ENCODE peak calls at places on chromosomes 12 and 14, in five cellular contexts. T, D, K, H and A are unnamed samples.

GRCh38 chr12:25887367-25887766 is 71.1 kb upstream of the RASSF8 start:
- DNase-seq in T (no peak), D (no peak), K (no peak), H (no peak), A (no peak)

GRCh38 chr14:67187210-67187609 is 2.0 kb upstream of the GARIN2 start:
- DNase-seq in T (peak), D (no peak), K (no peak), H (no peak), A (no peak)

GRCh38 chr12:104142543-104142942 is 4.5 kb upstream of the NFYB start:
- DNase-seq in T (no peak), D (no peak), K (no peak), H (no peak), A (no peak)

GRCh38 chr14:58637391-58638230 is at the start of gene DACT1:
- DNase-seq in T (peak), D (peak), K (peak), H (no peak), A (peak)

GRCh38 chr14:85911044-85911443 is 381.1 kb downstream of the FLRT2 start:
- DNase-seq in T (no peak), D (no peak), K (no peak), H (no peak), A (no peak)

GRCh38 chr12:85448548-85449139 is 168.6 kb downstream of the ALX1 start:
- DNase-seq in T (no peak), D (peak), K (no peak), H (no peak), A (no peak)

GRCh38 chr14:33897878-33898535 is 52.9 kb downstream of the EGLN3 start:
- DNase-seq in T (no peak), D (no peak), K (no peak), H (no peak), A (no peak)

GRCh38 chr14:61260939-61261776 is 20.0 kb downstream of the TMEM30B start:
- DNase-seq in T (peak), D (no peak), K (no peak), H (no peak), A (no peak)

GRCh38 chr12:73384592-73384991 is 1112.4 kb downstream of the TRHDE start:
- DNase-seq in T (no peak), D (no peak), K (no peak), H (no peak), A (no peak)

GRCh38 chr14:53549956-53550355 is 396.8 kb upstream of the DDHD1 start:
- DNase-seq in T (no peak), D (no peak), K (no peak), H (no peak), A (no peak)

GRCh38 chr12:131959641-131960589 is 10.2 kb downstream of the EP400 start:
- DNase-seq in T (no peak), D (no peak), K (no peak), H (no peak), A (peak)

GRCh38 chr14:32383337-32384009 is 54.4 kb downstream of the AKAP6 start:
- DNase-seq in T (no peak), D (no peak), K (no peak), H (no peak), A (no peak)

GRCh38 chr14:68820999-68821683 is 28.3 kb upstream of the ZFP36L1 start:
- DNase-seq in T (no peak), D (no peak), K (no peak), H (no peak), A (no peak)

GRCh38 chr12:41605528-41606295 is 417.6 kb downstream of the PDZRN4 start:
- DNase-seq in T (no peak), D (no peak), K (no peak), H (no peak), A (no peak)